ENCODE peak calls at places on chromosomes 2 and 18, in seven cellular contexts. J is CD8-positive, alpha-beta memory T cell; F is BE2C; S is cardiac muscle cell; E is GM23338; L is OCI-LY7; W is spleen. D is an unnamed sample.

GRCh38 chr2:156445311-156446218 is 9.4 kb downstream of the GPD2 start:
- DNase-seq in F (no peak), E (peak; percentile 41), W (no peak), J (no peak), L (no peak), S (no peak), D (no peak)

GRCh38 chr18:76260941-76261472 is 234.0 kb downstream of the ZNF516 start:
- DNase-seq in S (no peak), E (peak; percentile 36), J (no peak), W (no peak), F (no peak), L (no peak), D (no peak)

GRCh38 chr2:88199912-88200682 is 30.0 kb downstream of the THNSL2 start:
- DNase-seq in L (no peak), W (peak; percentile 85), E (peak; percentile 77), J (peak; percentile 16), F (no peak), S (peak; percentile 66), D (no peak)

GRCh38 chr2:172968061-172968469 is 107.6 kb upstream of the MAP3K20 start:
- DNase-seq in S (no peak), F (no peak), W (no peak), J (no peak), E (no peak), L (no peak), D (no peak)

GRCh38 chr2:227188292-227188691 is 23.9 kb downstream of the COL4A3 start:
- DNase-seq in E (no peak), L (no peak), F (no peak), J (no peak), S (peak; percentile 70), W (no peak), D (no peak)

GRCh38 chr2:119028327-119029174 is 86.6 kb downstream of the MARCO start:
- DNase-seq in S (peak; percentile 37), E (peak; percentile 85), L (peak; percentile 27), F (peak; percentile 32), W (no peak), J (no peak), D (no peak)

GRCh38 chr2:172554352-172555271 is 1.3 kb upstream of the PDK1 start:
- DNase-seq in E (no peak), F (no peak), S (no peak), J (peak; percentile 8), L (peak; percentile 20), W (no peak), D (no peak)

GRCh38 chr2:191545361-191545760 is 132.6 kb upstream of the NABP1 start:
- DNase-seq in E (no peak), J (no peak), L (no peak), W (no peak), S (no peak), F (no peak), D (no peak)

GRCh38 chr2:155645771-155646170 is 686.8 kb downstream of the NR4A2 start:
- DNase-seq in E (no peak), L (no peak), W (no peak), S (no peak), J (no peak), F (no peak), D (no peak)

GRCh38 chr2:45930396-45930792 is 278.9 kb downstream of the PRKCE start:
- DNase-seq in J (no peak), W (no peak), F (peak; percentile 70), E (no peak), L (no peak), S (no peak), D (no peak)

DNA sequence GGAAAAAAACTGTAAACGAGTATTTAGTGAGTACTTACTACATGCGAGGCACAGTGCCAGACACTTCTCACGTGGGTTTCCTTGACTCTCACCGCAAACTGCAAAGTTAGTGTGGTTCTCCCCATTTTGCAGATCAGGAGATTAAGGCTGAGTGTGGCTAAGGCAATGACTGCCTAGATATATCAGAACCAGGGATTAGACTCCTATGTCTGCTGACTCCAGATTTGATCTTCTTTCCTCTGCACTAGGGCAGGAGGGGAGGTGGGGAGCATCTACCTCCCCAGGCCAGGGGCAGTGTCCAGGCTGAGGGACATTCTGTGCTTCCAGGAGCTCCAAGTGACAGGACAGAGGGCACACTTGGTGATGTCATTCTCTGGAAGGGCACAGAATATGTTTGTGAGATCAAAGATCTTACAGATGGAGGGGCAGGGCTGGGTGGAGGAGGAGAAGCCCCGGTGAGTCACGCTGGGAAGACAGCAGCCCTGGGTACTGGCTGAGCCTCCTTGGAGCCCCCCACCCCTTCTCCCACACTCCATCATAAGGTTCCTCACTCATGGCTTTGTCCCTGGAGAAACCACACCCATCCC is 92.4 kb downstream of the RHOB start:
- DNase-seq in F (no peak), J (no peak), S (no peak), L (no peak), E (no peak), W (no peak), D (no peak)
- H3K4me1 ChIP-seq in F (peaks cover 19% of the 10 kb centered on the region), J (no peaks in the 10 kb centered on the region), S (no peaks in the 10 kb centered on the region), L (no peaks in the 10 kb centered on the region), E (peaks cover 18% of the 10 kb centered on the region), W (peaks cover 8% of the 10 kb centered on the region), D (no peaks in the 10 kb centered on the region)

GRCh38 chr2:98487101-98487805 is 42.6 kb downstream of the INPP4A start:
- DNase-seq in F (no peak), J (no peak), S (no peak), W (peak; percentile 21), E (no peak), L (no peak), D (no peak)
- H3K4me1 ChIP-seq in F (no peaks in the 10 kb centered on the region), J (peaks cover 83% of the 10 kb centered on the region), S (no peaks in the 10 kb centered on the region), W (peaks cover 89% of the 10 kb centered on the region), E (peaks cover 32% of the 10 kb centered on the region), L (peaks cover 39% of the 10 kb centered on the region), D (peaks cover 88% of the 10 kb centered on the region)

GRCh38 chr2:158967114-158967730 is 1.2 kb upstream of the TANC1 start:
- DNase-seq in J (no peak), L (no peak), E (no peak), W (no peak), F (peak; percentile 15), S (peak; percentile 42), D (no peak)
- H3K4me1 ChIP-seq in J (peaks cover 7% of the 10 kb centered on the region), L (no peaks in the 10 kb centered on the region), E (peaks cover 6% of the 10 kb centered on the region), W (peaks cover 42% of the 10 kb centered on the region), F (no peaks in the 10 kb centered on the region), S (peaks cover 44% of the 10 kb centered on the region), D (peaks cover 7% of the 10 kb centered on the region)

GRCh38 chr2:16649353-16650286 is 16.0 kb downstream of the CYRIA start:
- DNase-seq in W (no peak), J (no peak), E (no peak), L (no peak), S (no peak), F (no peak), D (no peak)
- H3K4me1 ChIP-seq in W (peaks cover 96% of the 10 kb centered on the region), J (no peaks in the 10 kb centered on the region), E (peaks cover 7% of the 10 kb centered on the region), L (peaks cover 71% of the 10 kb centered on the region), S (peaks cover 10% of the 10 kb centered on the region), F (no peaks in the 10 kb centered on the region), D (no peaks in the 10 kb centered on the region)

GRCh38 chr2:105391058-105391627 is 7.7 kb downstream of the FHL2 start:
- DNase-seq in F (no peak), E (no peak), L (no peak), J (no peak), S (no peak), W (no peak), D (no peak)

GRCh38 chr2:105393373-105394055 is 5.3 kb downstream of the FHL2 start:
- DNase-seq in J (no peak), W (no peak), S (no peak), F (no peak), L (no peak), E (no peak), D (no peak)

GRCh38 chr2:105388971-105389381 is 9.9 kb downstream of the FHL2 start:
- DNase-seq in S (no peak), W (no peak), J (no peak), L (no peak), F (no peak), E (no peak), D (no peak)

GRCh38 chr2:105391763-105392662 is 6.8 kb downstream of the FHL2 start:
- DNase-seq in S (no peak), E (no peak), J (no peak), W (no peak), F (no peak), L (no peak), D (no peak)

GRCh38 chr2:105390454-105390853 is 8.4 kb downstream of the FHL2 start:
- DNase-seq in W (no peak), S (no peak), L (no peak), E (no peak), J (no peak), F (no peak), D (no peak)
- H3K4me1 ChIP-seq in W (peaks cover 17% of the 10 kb centered on the region), S (peaks cover 26% of the 10 kb centered on the region), L (no peaks in the 10 kb centered on the region), E (no peaks in the 10 kb centered on the region), J (no peaks in the 10 kb centered on the region), F (no peaks in the 10 kb centered on the region), D (no peaks in the 10 kb centered on the region)